ENCODE peak calls at places on chromosomes 2 and 18, in four cellular contexts. J is neuronal stem cell, O is GM23338, U is GM23248. Z is an unnamed sample.

GRCh38 chr2:42339191-42339912 is 21.7 kb downstream of the COX7A2L start:
- DNase-seq in O (peak), U (peak), J (no peak), Z (no peak)

GRCh38 chr2:112588611-112589045 is 4.2 kb downstream of the CHCHD5 start:
- DNase-seq in J (no peak), O (no peak), U (no peak), Z (no peak)

GRCh38 chr2:112626604-112627059 is 19.1 kb upstream of the SLC20A1 start:
- DNase-seq in O (peak), J (no peak), U (peak), Z (peak)

GRCh38 chr18:62963522-62963921 is 248.2 kb downstream of the PHLPP1 start:
- DNase-seq in U (no peak), J (no peak), O (peak), Z (no peak)

GRCh38 chr2:208040199-208041171 is 15.2 kb upstream of the PLEKHM3 start:
- DNase-seq in O (peak), U (peak), J (peak), Z (peak)

GRCh38 chr2:214731008-214731407 is 78.5 kb downstream of the BARD1 start:
- DNase-seq in O (no peak), J (no peak), U (no peak), Z (no peak)

GRCh38 chr2:197500503-197501179 is 462 bp downstream of the HSPE1 start:
- DNase-seq in J (peak), U (peak), O (no peak), Z (no peak)

GRCh38 chr18:79644666-79645057 is 34.9 kb upstream of the CTDP1 start:
- DNase-seq in U (no peak), J (no peak), O (no peak), Z (no peak)

GRCh38 chr2:207122914-207123744 is 42.6 kb downstream of the KLF7 start:
- DNase-seq in U (no peak), O (peak), J (no peak), Z (no peak)

GRCh38 chr2:104420953-104421352 is 433.0 kb upstream of the POU3F3 start:
- DNase-seq in U (no peak), J (no peak), O (no peak), Z (no peak)
- H3K4me2 ChIP-seq in U (no peak), J (no peak), O (no peak), Z (no peak)

DNA sequence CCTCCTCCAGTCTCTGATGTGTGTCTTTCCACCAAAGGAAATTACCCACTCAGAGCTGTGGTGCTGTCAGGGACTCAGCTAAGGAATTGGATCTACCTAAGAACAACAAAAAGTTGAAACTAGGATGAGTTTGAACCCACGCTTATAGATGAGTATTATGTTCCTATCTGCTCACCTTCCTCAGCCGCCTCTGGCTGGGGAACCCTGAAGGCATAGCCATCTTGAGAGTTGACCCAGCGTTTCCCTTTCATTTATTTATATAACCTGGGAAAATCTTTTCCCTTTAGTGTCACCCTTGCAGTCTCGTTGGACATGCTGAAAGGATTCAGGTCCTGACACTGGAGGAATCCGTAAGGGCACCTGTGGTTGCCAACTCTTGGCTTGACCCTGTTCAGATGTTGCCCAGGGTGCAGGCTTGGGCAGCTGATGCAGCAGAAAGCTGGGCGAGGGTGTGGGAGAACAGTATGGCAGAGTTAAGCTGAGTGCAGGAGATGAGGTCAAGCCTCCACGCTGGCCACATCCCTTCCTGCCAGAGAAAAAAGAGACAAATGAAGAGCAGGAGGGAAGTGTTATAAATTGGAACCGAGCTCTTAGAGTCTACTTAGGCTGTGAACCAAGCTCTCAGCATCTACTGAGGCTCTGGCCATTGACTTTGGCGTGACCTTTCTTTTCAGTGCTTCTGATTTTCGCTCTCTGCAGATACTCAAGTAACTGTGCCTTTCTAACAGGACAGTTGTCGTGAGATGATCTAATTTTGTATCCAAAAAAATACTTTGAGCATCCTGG is 1.9 kb downstream of the CDH20 start:
- DNase-seq in J (no peak), U (peak), O (no peak), Z (no peak)
- H2AFZ ChIP-seq in J (peak), U (peak), O (peak), Z (no peak)

GRCh38 chr2:48728295-48728694 is 27.2 kb downstream of the LHCGR start:
- DNase-seq in J (no peak), U (no peak), O (no peak), Z (no peak)

GRCh38 chr2:48736251-48736650 is 19.3 kb downstream of the LHCGR start:
- DNase-seq in O (no peak), U (no peak), J (no peak), Z (no peak)

GRCh38 chr2:48728827-48729226 is 26.7 kb downstream of the LHCGR start:
- DNase-seq in O (no peak), U (no peak), J (no peak), Z (no peak)

GRCh38 chr2:48734576-48735303 is 20.8 kb downstream of the LHCGR start:
- DNase-seq in U (peak), J (no peak), O (no peak), Z (no peak)

DNA sequence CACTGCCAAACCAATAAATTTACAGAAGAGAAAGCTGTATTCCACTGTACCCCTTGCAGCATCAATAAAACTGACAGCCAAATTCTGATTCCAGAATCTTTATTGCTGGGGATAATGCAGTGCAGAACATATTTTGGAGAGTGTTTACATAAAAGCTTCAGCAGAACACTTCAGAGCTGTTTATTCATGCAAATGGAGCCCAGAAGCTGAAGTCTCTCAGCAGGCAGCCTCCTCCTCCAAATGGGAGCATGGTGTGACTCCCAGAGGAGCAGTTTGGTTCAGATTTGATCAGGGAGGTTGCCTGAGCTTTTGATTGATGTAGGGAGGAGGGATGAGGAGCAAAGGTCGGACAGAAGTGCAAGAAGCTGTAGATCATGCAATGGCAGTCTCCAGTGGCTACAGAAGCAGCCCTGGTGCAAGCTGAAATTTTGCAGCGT is 22.4 kb downstream of the LHCGR start:
- DNase-seq in O (no peak), J (no peak), U (no peak), Z (no peak)
- H3K4me2 ChIP-seq in O (peak), J (no peak), U (no peak), Z (no peak)

GRCh38 chr2:202299712-202300111 is 34.1 kb downstream of the NOP58 start:
- DNase-seq in J (no peak), O (no peak), U (no peak), Z (no peak)
- H2AFZ ChIP-seq in J (no peak), O (no peak), U (no peak), Z (no peak)